ENCODE peak calls at places on chromosome 21, in ten cellular contexts. K, J, A, D, L, I, B, F, Y and Z are unnamed samples.

GRCh38 chr21:41260428-41260827 is 56.2 kb upstream of the FAM3B start:
- DNase-seq in Y (no peak), A (no peak), I (no peak), K (no peak), J (no peak), B (no peak), L (no peak), F (no peak), D (no peak), Z (no peak)

GRCh38 chr21:15853126-15853525 is 123.3 kb downstream of the USP25 start:
- DNase-seq in B (no peak), I (no peak), J (no peak), A (no peak), L (no peak), F (no peak), K (no peak), Y (no peak), D (no peak), Z (no peak)

GRCh38 chr21:45768741-45769049 is 125.2 kb downstream of the PCBP3 start:
- DNase-seq in K (no peak), L (peak), F (no peak), Y (no peak), J (no peak), D (no peak), I (no peak), B (no peak), A (no peak), Z (no peak)

GRCh38 chr21:42084079-42084478 is 13.0 kb downstream of the UMODL1 start:
- DNase-seq in Y (no peak), J (no peak), L (no peak), I (no peak), F (no peak), K (no peak), D (no peak), B (no peak), A (no peak), Z (no peak)

GRCh38 chr21:44090332-44090731 is 16.9 kb upstream of the PWP2 start:
- DNase-seq in K (no peak), D (no peak), A (no peak), I (no peak), F (no peak), L (no peak), J (no peak), B (no peak), Y (peak), Z (peak)

GRCh38 chr21:14491269-14491681 is 54.8 kb downstream of the SAMSN1 start:
- DNase-seq in D (no peak), B (no peak), J (no peak), I (no peak), Y (no peak), K (no peak), F (no peak), A (no peak), L (no peak), Z (no peak)

GRCh38 chr21:40997831-40998230 is 150.9 kb upstream of the DSCAM start:
- DNase-seq in D (no peak), K (no peak), Y (no peak), F (no peak), A (no peak), J (no peak), L (no peak), B (no peak), I (no peak), Z (no peak)

GRCh38 chr21:35338281-35338680 is 289.2 kb upstream of the RUNX1 start:
- DNase-seq in F (no peak), B (no peak), D (no peak), L (no peak), Y (no peak), A (no peak), J (no peak), I (no peak), K (no peak), Z (no peak)

GRCh38 chr21:38804617-38805281 is 980 bp upstream of the ETS2 start:
- DNase-seq in L (peak), A (peak), B (peak), J (peak), K (peak), F (peak), I (peak), Y (peak), D (no peak), Z (no peak)

GRCh38 chr21:27545754-27546349 is 579.0 kb upstream of the ADAMTS5 start:
- DNase-seq in I (no peak), Y (no peak), J (no peak), A (no peak), K (no peak), D (no peak), B (no peak), L (no peak), F (no peak), Z (no peak)

GRCh38 chr21:41557884-41558283 is 49.9 kb upstream of the TMPRSS2 start:
- DNase-seq in I (no peak), A (no peak), L (no peak), K (no peak), J (no peak), F (no peak), B (no peak), Y (no peak), D (no peak), Z (no peak)

GRCh38 chr21:43790053-43790524 is 712 bp downstream of the RRP1 start:
- DNase-seq in B (peak), K (no peak), L (no peak), A (no peak), I (no peak), D (no peak), F (no peak), Y (no peak), J (no peak), Z (no peak)

GRCh38 chr21:43361493-43362296 is 65.2 kb downstream of the SIK1 start:
- DNase-seq in B (peak), J (peak), F (peak), L (peak), D (no peak), K (no peak), Y (no peak), I (no peak), A (no peak), Z (peak)

GRCh38 chr21:36511484-36512227 is 31.7 kb upstream of the CLDN14 start:
- DNase-seq in I (no peak), D (no peak), L (no peak), A (no peak), Y (no peak), J (no peak), B (no peak), K (no peak), F (no peak), Z (no peak)

GRCh38 chr21:34878501-34878900 is 170.6 kb downstream of the RUNX1 start:
- DNase-seq in F (no peak), K (no peak), I (no peak), A (no peak), D (no peak), Y (peak), B (no peak), L (no peak), J (no peak), Z (no peak)

GRCh38 chr21:43693981-43694380 is 24.9 kb upstream of the PDXK start:
- DNase-seq in K (no peak), D (no peak), L (no peak), B (no peak), Y (no peak), A (no peak), J (no peak), F (no peak), I (no peak), Z (no peak)

GRCh38 chr21:46559291-46559983 is 45.4 kb downstream of the S100B start:
- DNase-seq in K (no peak), B (no peak), A (no peak), D (no peak), J (no peak), I (no peak), F (no peak), L (peak), Y (no peak), Z (no peak)